ENCODE peak calls at places on chromosome 21, in nine cellular contexts. W is A549, Z is T-helper 9 cell, N is left kidney, L is HS-5, P is kidney epithelial cell, A is lower lobe of right lung, F is RPMI8226, U is heart right ventricle. V is an unnamed sample.

GRCh38 chr21:25169370-25169769 is 437.9 kb downstream of the MRPL39 start:
- DNase-seq in W (no peak), Z (no peak), N (no peak), L (no peak), P (no peak), A (no peak), F (no peak), U (no peak), V (no peak)

GRCh38 chr21:24224411-24224810 is 1382.9 kb downstream of the MRPL39 start:
- DNase-seq in W (no peak), Z (no peak), N (no peak), L (no peak), P (no peak), A (no peak), F (no peak), U (no peak), V (no peak)

GRCh38 chr21:43943512-43944110 is 68.5 kb upstream of the TRAPPC10 start:
- DNase-seq in W (no peak), Z (no peak), N (no peak), L (no peak), P (no peak), A (no peak), F (no peak), U (no peak), V (no peak)

GRCh38 chr21:32624726-32625125 is 12.5 kb upstream of the CFAP298 start:
- DNase-seq in W (no peak), Z (no peak), N (no peak), L (peak), P (no peak), A (no peak), F (peak), U (no peak), V (no peak)

GRCh38 chr21:31370893-31371652 is 27.0 kb upstream of the TIAM1 start:
- DNase-seq in W (no peak), Z (no peak), N (peak), L (no peak), P (no peak), A (no peak), F (no peak), U (no peak), V (no peak)

GRCh38 chr21:21921410-21922232 is 923.4 kb downstream of the NCAM2 start:
- DNase-seq in W (no peak), Z (no peak), N (peak), L (no peak), P (no peak), A (no peak), F (peak), U (no peak), V (no peak)

GRCh38 chr21:30340714-30341573 is 3.5 kb upstream of the KRTAP27-1 start:
- DNase-seq in W (peak), Z (no peak), N (peak), L (peak), P (no peak), A (peak), F (peak), U (peak), V (no peak)

GRCh38 chr21:45178971-45179370 is 104.6 kb downstream of the ADARB1 start:
- DNase-seq in W (no peak), Z (no peak), N (no peak), L (no peak), P (no peak), A (no peak), F (no peak), U (no peak), V (no peak)

GRCh38 chr21:14533555-14534400 is 12.3 kb downstream of the SAMSN1 start:
- DNase-seq in W (peak), Z (no peak), N (no peak), L (peak), P (peak), A (no peak), F (no peak), U (no peak), V (no peak)

GRCh38 chr21:37232274-37233018 is 34.7 kb downstream of the VPS26C start:
- DNase-seq in W (no peak), Z (no peak), N (no peak), L (no peak), P (no peak), A (no peak), F (peak), U (no peak), V (no peak)

GRCh38 chr21:42570841-42571387 is 57.3 kb downstream of the SLC37A1 start:
- DNase-seq in W (no peak), Z (no peak), N (peak), L (no peak), P (peak), A (peak), F (no peak), U (no peak), V (no peak)

GRCh38 chr21:35770101-35770945 is 290.0 kb downstream of the SETD4 start:
- DNase-seq in W (no peak), Z (no peak), N (peak), L (no peak), P (no peak), A (no peak), F (no peak), U (no peak), V (no peak)

GRCh38 chr21:35088235-35088865 is 39.2 kb upstream of the RUNX1 start:
- DNase-seq in W (no peak), Z (no peak), N (no peak), L (no peak), P (no peak), A (no peak), F (no peak), U (no peak), V (no peak)

GRCh38 chr21:32481875-32482408 is 69.4 kb downstream of the EVA1C start:
- DNase-seq in W (no peak), Z (no peak), N (no peak), L (no peak), P (no peak), A (no peak), F (no peak), U (no peak), V (no peak)

GRCh38 chr21:42071146-42071737 is at the start of gene UMODL1:
- DNase-seq in W (no peak), Z (no peak), N (no peak), L (no peak), P (no peak), A (no peak), F (no peak), U (no peak), V (no peak)

GRCh38 chr21:35969281-35969680 is 91.0 kb downstream of the SETD4 start:
- DNase-seq in W (no peak), Z (no peak), N (no peak), L (no peak), P (no peak), A (no peak), F (no peak), U (no peak), V (no peak)

GRCh38 chr21:16420086-16420724 is 690.4 kb downstream of the USP25 start:
- DNase-seq in W (no peak), Z (no peak), N (peak), L (no peak), P (peak), A (no peak), F (no peak), U (peak), V (no peak)

GRCh38 chr21:33302796-33303195 is 22.0 kb upstream of the IFNAR1 start:
- DNase-seq in W (no peak), Z (no peak), N (no peak), L (no peak), P (no peak), A (no peak), F (no peak), U (no peak), V (no peak)

GRCh38 chr21:38261851-38262250 is 5.1 kb downstream of the KCNJ15 start:
- DNase-seq in W (no peak), Z (no peak), N (no peak), L (no peak), P (no peak), A (no peak), F (no peak), U (no peak), V (no peak)

GRCh38 chr21:43203523-43204080 is 34.8 kb downstream of the CRYAA start:
- DNase-seq in W (no peak), Z (no peak), N (no peak), L (no peak), P (no peak), A (no peak), F (no peak), U (no peak), V (no peak)

GRCh38 chr21:29382029-29382654 is 83.4 kb downstream of the BACH1 start:
- DNase-seq in W (peak), Z (no peak), N (peak), L (peak), P (peak), A (no peak), F (no peak), U (no peak), V (no peak)

GRCh38 chr21:33433425-33434114 is 30.4 kb downstream of the IFNGR2 start:
- DNase-seq in W (no peak), Z (no peak), N (no peak), L (no peak), P (no peak), A (no peak), F (no peak), U (no peak), V (no peak)

GRCh38 chr21:32367158-32367557 is 25.7 kb downstream of the URB1 start:
- DNase-seq in W (no peak), Z (no peak), N (no peak), L (no peak), P (no peak), A (no peak), F (no peak), U (no peak), V (no peak)